ENCODE peak calls at places on chromosomes 7 and 10, in eight cellular contexts. W, I, M, T, S, X, J and V are unnamed samples. For H3K27me3, the result is how much of the 10 kb centered on the place peaks cover.

GRCh38 chr7:95511716-95512260 is 26.0 kb downstream of the ASB4 start:
- DNase-seq in I (peak), M (peak), X (peak), W (peak), J (peak), T (peak), S (peak), V (peak)

GRCh38 chr10:72068901-72069446 is 19.4 kb downstream of the SPOCK2 start:
- DNase-seq in M (no peak), J (no peak), W (no peak), T (no peak), S (peak), X (no peak), I (no peak), V (peak)

GRCh38 chr7:99626661-99627060 is 9.9 kb downstream of the ZSCAN25 start:
- DNase-seq in T (no peak), X (no peak), I (no peak), M (no peak), S (no peak), J (no peak), W (no peak), V (no peak)

GRCh38 chr7:140889645-140890044 is 35.1 kb downstream of the BRAF start:
- DNase-seq in J (no peak), S (peak), I (no peak), T (no peak), X (no peak), W (no peak), M (no peak), V (no peak)

GRCh38 chr7:139355320-139355719 is 4.4 kb upstream of the LUC7L2 start:
- DNase-seq in W (peak), M (no peak), J (no peak), I (no peak), X (no peak), S (no peak), T (no peak), V (no peak)

GRCh38 chr10:50622497-50623298 is 1.1 kb downstream of the SGMS1 start:
- DNase-seq in T (peak), M (peak), W (peak), X (peak), S (peak), I (peak), J (peak), V (peak)

GRCh38 chr7:3260425-3260762 is 40.7 kb upstream of the SDK1 start:
- DNase-seq in T (peak), I (peak), W (peak), X (no peak), M (no peak), J (peak), S (peak), V (no peak)

GRCh38 chr10:114418109-114418508 is 13.8 kb upstream of the AFAP1L2 start:
- DNase-seq in I (no peak), M (no peak), S (no peak), X (no peak), W (no peak), T (no peak), J (no peak), V (no peak)

GRCh38 chr7:137820677-137821420 is 25.9 kb downstream of the DGKI start:
- DNase-seq in M (peak), J (peak), T (peak), S (peak), I (peak), W (peak), X (peak), V (peak)

GRCh38 chr7:131948434-131949053 is 392.1 kb upstream of the PODXL start:
- DNase-seq in J (no peak), X (peak), T (peak), I (peak), S (peak), W (peak), M (no peak), V (no peak)

GRCh38 chr10:133394801-133395221 is 854 bp downstream of the MTG1 start:
- DNase-seq in W (peak), J (peak), S (peak), I (peak), M (no peak), T (no peak), X (no peak), V (peak)

GRCh38 chr7:47796347-47796746 is 151.9 kb downstream of the PKD1L1 start:
- DNase-seq in J (no peak), T (no peak), W (peak), I (no peak), M (no peak), S (no peak), X (no peak), V (no peak)

GRCh38 chr7:73811760-73812168 is 19.0 kb upstream of the CLDN4 start:
- DNase-seq in W (peak), T (peak), I (peak), X (peak), J (peak), M (peak), S (peak), V (peak)

GRCh38 chr7:134602921-134603394 is 43.7 kb upstream of the BPGM start:
- DNase-seq in J (no peak), S (no peak), T (peak), M (peak), W (peak), X (no peak), I (peak), V (no peak)

GRCh38 chr7:380226-380550 is 90.2 kb downstream of the FOXL3 start:
- DNase-seq in I (no peak), S (no peak), X (no peak), J (no peak), W (no peak), M (no peak), T (no peak), V (peak)

GRCh38 chr7:148303295-148304013 is 287.1 kb upstream of the C7orf33 start:
- DNase-seq in J (peak), X (no peak), W (peak), I (peak), M (peak), S (no peak), T (peak), V (no peak)

GRCh38 chr10:71090330-71090729 is 122.0 kb upstream of the UNC5B start:
- DNase-seq in S (peak), W (no peak), I (no peak), M (no peak), X (peak), T (no peak), J (peak), V (no peak)

GRCh38 chr10:118383063-118383689 is 41.1 kb upstream of the FAM204A start:
- DNase-seq in J (no peak), S (no peak), X (no peak), T (no peak), W (no peak), I (no peak), M (no peak), V (no peak)

GRCh38 chr10:113978802-113979201 is 64.9 kb upstream of the ADRB1 start:
- DNase-seq in J (no peak), M (no peak), I (no peak), S (no peak), W (no peak), X (no peak), T (no peak), V (no peak)

GRCh38 chr7:75617634-75618234 is 121.0 kb downstream of the HIP1 start:
- DNase-seq in M (peak), T (no peak), W (no peak), S (no peak), X (no peak), I (no peak), J (peak), V (no peak)

GRCh38 chr7:40133561-40134427 is 628 bp downstream of the MPLKIP start:
- DNase-seq in J (no peak), S (no peak), W (peak), M (no peak), T (peak), I (peak), X (no peak), V (no peak)

GRCh38 chr10:52056296-52056695 is 257.8 kb upstream of the DKK1 start:
- DNase-seq in I (no peak), J (no peak), W (no peak), T (no peak), S (no peak), M (no peak), X (no peak), V (no peak)

GRCh38 chr7:8229927-8230326 is 32.0 kb downstream of the ICA1 start:
- DNase-seq in T (no peak), I (no peak), S (no peak), M (no peak), W (no peak), X (no peak), J (no peak), V (no peak)

GRCh38 chr10:18082381-18082780 is 57.8 kb upstream of the CACNB2 start:
- DNase-seq in J (no peak), I (no peak), X (no peak), T (no peak), W (no peak), S (no peak), M (no peak), V (no peak)

GRCh38 chr10:122328676-122329075 is 45.8 kb upstream of the PLEKHA1 start:
- DNase-seq in M (no peak), W (no peak), I (no peak), J (no peak), X (no peak), T (no peak), S (no peak), V (no peak)

GRCh38 chr7:33614357-33615132 is 290.8 kb upstream of the BMPER start:
- DNase-seq in X (no peak), T (peak), I (no peak), M (no peak), J (no peak), S (no peak), W (no peak), V (no peak)

GRCh38 chr7:149846021-149846420 is 7.8 kb downstream of the ZNF862 start:
- DNase-seq in W (no peak), I (no peak), M (no peak), T (no peak), S (no peak), J (peak), X (no peak), V (no peak)

GRCh38 chr10:6201511-6201975 is 1.2 kb upstream of the PFKFB3 start:
- DNase-seq in W (peak), T (peak), S (no peak), X (peak), J (peak), M (peak), I (peak), V (peak)

GRCh38 chr7:6529643-6530042 is 21.6 kb downstream of the GRID2IP start:
- DNase-seq in X (no peak), W (no peak), T (no peak), S (no peak), M (no peak), J (no peak), I (no peak), V (no peak)
- H3K27me3 ChIP-seq in X (under half), W (under half), T (half or more), S (under half), M (under half), J (under half), I (under half), V (half or more)

DNA sequence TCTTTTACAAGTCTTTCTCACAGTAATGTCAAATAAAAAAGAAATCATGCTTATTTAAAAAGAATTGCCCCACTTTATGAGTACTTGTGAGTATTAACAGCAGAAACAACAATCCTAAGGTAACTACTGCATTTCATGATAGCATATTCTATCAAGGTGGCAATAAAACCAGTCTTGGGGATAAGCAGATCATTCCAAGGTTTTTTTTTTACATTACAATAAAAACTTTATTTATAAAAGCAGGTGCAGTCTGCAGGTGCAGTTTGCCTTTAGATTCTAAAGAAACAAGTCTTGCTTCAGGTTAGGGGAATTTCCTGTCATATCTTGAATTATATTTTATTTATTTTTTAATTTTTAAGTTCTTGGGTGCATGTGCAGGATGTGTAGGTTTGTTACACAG is 10.7 kb upstream of the ANK3 start:
- DNase-seq in I (no peak), X (no peak), M (no peak), W (no peak), J (no peak), T (no peak), S (no peak), V (no peak)
- H3K4me3 ChIP-seq in I (no peak), X (no peak), M (no peak), W (no peak), J (no peak), T (no peak), S (no peak), V (no peak)

GRCh38 chr7:36942062-36942461 is 217.8 kb upstream of the AOAH start:
- DNase-seq in X (no peak), I (no peak), W (no peak), J (no peak), M (no peak), S (no peak), T (no peak), V (no peak)
- H3K27me3 ChIP-seq in X (under half), I (under half), W (under half), J (under half), M (under half), S (under half), T (under half), V (under half)

DNA sequence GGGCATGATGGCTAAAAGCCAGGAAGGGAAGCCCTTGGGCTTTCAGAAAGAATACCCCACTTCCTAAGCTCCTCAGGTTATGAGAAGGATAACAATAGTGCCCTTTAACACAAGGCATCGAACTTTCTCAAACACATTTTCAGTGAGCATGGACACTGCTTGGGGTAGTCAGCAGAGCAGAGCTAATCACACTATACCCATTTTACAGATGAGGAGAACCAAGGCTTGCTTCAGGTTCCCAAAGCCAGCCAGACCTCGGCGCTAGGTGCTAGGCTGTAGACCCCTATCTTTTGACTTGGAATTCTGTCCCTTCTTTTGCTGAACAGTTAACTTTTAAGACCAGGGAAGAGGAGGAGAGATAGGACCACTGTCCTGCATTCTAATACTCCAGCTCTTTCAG is 1.8 kb downstream of the NEURL1 start:
- DNase-seq in I (no peak), M (no peak), T (no peak), X (no peak), W (no peak), S (no peak), J (no peak), V (no peak)
- H3K4me3 ChIP-seq in I (no peak), M (no peak), T (no peak), X (no peak), W (no peak), S (no peak), J (no peak), V (no peak)

DNA sequence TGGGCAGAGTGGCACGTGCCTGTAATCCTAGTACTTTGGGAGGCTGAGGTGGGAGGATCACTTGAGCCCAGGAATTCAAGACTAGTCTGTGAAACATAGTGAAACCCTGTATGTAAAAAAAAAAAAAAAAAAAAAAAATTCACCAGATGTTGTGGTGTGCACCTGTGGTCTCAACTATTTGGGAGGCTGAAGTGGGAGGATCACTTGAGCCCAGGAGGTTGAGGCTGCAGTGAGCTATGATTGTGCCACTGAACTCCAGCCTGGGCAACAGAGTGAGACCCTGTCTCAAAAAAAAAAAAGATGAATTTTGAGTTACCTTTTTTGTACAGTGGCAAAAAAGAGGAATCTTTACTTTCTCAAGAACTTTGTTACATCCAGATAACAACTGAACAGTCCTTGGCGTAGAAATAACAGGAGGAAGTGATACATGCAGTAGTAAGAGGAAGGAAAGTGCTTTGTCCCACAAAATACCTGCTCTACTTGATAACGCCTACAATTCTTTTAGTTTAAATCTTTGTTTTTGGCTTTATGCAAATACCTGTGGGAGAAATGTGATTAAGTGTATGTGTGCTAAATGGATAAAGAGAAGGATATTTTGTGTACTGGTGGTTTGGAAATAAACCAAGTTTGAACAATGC is 29.3 kb downstream of the SPAG6 start:
- DNase-seq in X (no peak), S (no peak), I (no peak), J (no peak), W (no peak), M (no peak), T (no peak), V (no peak)
- H3K27me3 ChIP-seq in X (under half), S (under half), I (under half), J (under half), W (under half), M (under half), T (under half), V (under half)

GRCh38 chr7:150977382-150978135 is 562 bp downstream of the KCNH2 start:
- DNase-seq in X (no peak), M (no peak), I (no peak), J (no peak), W (no peak), S (peak), T (no peak), V (peak)
- H3K4me3 ChIP-seq in X (peak), M (no peak), I (no peak), J (peak), W (no peak), S (peak), T (peak), V (peak)

GRCh38 chr10:33485276-33485675 is 150.8 kb upstream of the NRP1 start:
- DNase-seq in S (no peak), J (no peak), T (no peak), I (no peak), W (no peak), X (no peak), M (no peak), V (no peak)
- H3K27me3 ChIP-seq in S (under half), J (under half), T (under half), I (under half), W (under half), X (under half), M (under half), V (under half)

GRCh38 chr10:101974091-101974799 is 81.7 kb downstream of the ARMH3 start:
- DNase-seq in J (no peak), W (peak), M (no peak), X (no peak), I (no peak), S (no peak), T (no peak), V (peak)
- H3K4me3 ChIP-seq in J (no peak), W (no peak), M (no peak), X (no peak), I (no peak), S (no peak), T (no peak), V (no peak)